ENCODE peak calls at places on chromosomes 1 and 21, in ten cellular contexts. One of them, this sample, is unnamed.

GRCh38 chr21:37915941-37916794 is at the start of gene KCNJ6:
- DNase-seq in cardiac fibroblast: peak
- DNase-seq in IMR-90: peak
- DNase-seq in choroid plexus epithelial cell: peak
- DNase-seq in hepatocyte: peak
- DNase-seq in sigmoid colon: no peak
- DNase-seq in fibroblast of pulmonary artery: peak
- DNase-seq in epithelial cell of esophagus: peak
- DNase-seq in GM12865: no peak
- DNase-seq in CD4-positive, alpha-beta T cell: no peak
- DNase-seq in this sample: no peak

GRCh38 chr1:23126801-23127200 is 41.9 kb downstream of the LUZP1 start:
- DNase-seq in choroid plexus epithelial cell: peak
- DNase-seq in GM12865: no peak
- DNase-seq in epithelial cell of esophagus: peak
- DNase-seq in cardiac fibroblast: peak
- DNase-seq in IMR-90: peak
- DNase-seq in sigmoid colon: no peak
- DNase-seq in hepatocyte: no peak
- DNase-seq in CD4-positive, alpha-beta T cell: no peak
- DNase-seq in fibroblast of pulmonary artery: peak
- DNase-seq in this sample: no peak

GRCh38 chr1:198678301-198678836 is 39.5 kb downstream of the PTPRC start:
- DNase-seq in IMR-90: no peak
- DNase-seq in choroid plexus epithelial cell: no peak
- DNase-seq in hepatocyte: no peak
- DNase-seq in cardiac fibroblast: no peak
- DNase-seq in sigmoid colon: no peak
- DNase-seq in GM12865: peak
- DNase-seq in epithelial cell of esophagus: no peak
- DNase-seq in CD4-positive, alpha-beta T cell: peak
- DNase-seq in fibroblast of pulmonary artery: no peak
- DNase-seq in this sample: no peak

GRCh38 chr1:55249646-55250398 is 34.7 kb upstream of the USP24 start:
- DNase-seq in choroid plexus epithelial cell: no peak
- DNase-seq in hepatocyte: no peak
- DNase-seq in epithelial cell of esophagus: no peak
- DNase-seq in sigmoid colon: no peak
- DNase-seq in fibroblast of pulmonary artery: no peak
- DNase-seq in GM12865: no peak
- DNase-seq in IMR-90: no peak
- DNase-seq in cardiac fibroblast: no peak
- DNase-seq in CD4-positive, alpha-beta T cell: no peak
- DNase-seq in this sample: no peak

GRCh38 chr21:36207577-36208320 is 51.1 kb downstream of the DOP1B start:
- DNase-seq in GM12865: peak
- DNase-seq in choroid plexus epithelial cell: peak
- DNase-seq in hepatocyte: no peak
- DNase-seq in IMR-90: peak
- DNase-seq in sigmoid colon: no peak
- DNase-seq in fibroblast of pulmonary artery: peak
- DNase-seq in epithelial cell of esophagus: peak
- DNase-seq in CD4-positive, alpha-beta T cell: no peak
- DNase-seq in cardiac fibroblast: peak
- DNase-seq in this sample: no peak

GRCh38 chr21:33198346-33199135 is 31.2 kb upstream of the IFNAR2 start:
- DNase-seq in CD4-positive, alpha-beta T cell: no peak
- DNase-seq in epithelial cell of esophagus: no peak
- DNase-seq in hepatocyte: no peak
- DNase-seq in GM12865: no peak
- DNase-seq in IMR-90: peak
- DNase-seq in sigmoid colon: peak
- DNase-seq in fibroblast of pulmonary artery: peak
- DNase-seq in cardiac fibroblast: peak
- DNase-seq in choroid plexus epithelial cell: no peak
- DNase-seq in this sample: no peak

GRCh38 chr1:86616871-86617270 is 70.0 kb downstream of the CLCA4 start:
- DNase-seq in choroid plexus epithelial cell: no peak
- DNase-seq in epithelial cell of esophagus: peak
- DNase-seq in hepatocyte: peak
- DNase-seq in sigmoid colon: no peak
- DNase-seq in cardiac fibroblast: no peak
- DNase-seq in IMR-90: no peak
- DNase-seq in CD4-positive, alpha-beta T cell: no peak
- DNase-seq in GM12865: peak
- DNase-seq in fibroblast of pulmonary artery: no peak
- DNase-seq in this sample: no peak

GRCh38 chr1:12078938-12079861 is 16.1 kb downstream of the TNFRSF8 start:
- DNase-seq in sigmoid colon: no peak
- DNase-seq in cardiac fibroblast: peak
- DNase-seq in fibroblast of pulmonary artery: peak
- DNase-seq in GM12865: peak
- DNase-seq in IMR-90: peak
- DNase-seq in hepatocyte: peak
- DNase-seq in choroid plexus epithelial cell: peak
- DNase-seq in CD4-positive, alpha-beta T cell: no peak
- DNase-seq in epithelial cell of esophagus: peak
- DNase-seq in this sample: no peak

GRCh38 chr1:225342695-225343094 is 85.1 kb downstream of the LBR start:
- DNase-seq in fibroblast of pulmonary artery: no peak
- DNase-seq in GM12865: no peak
- DNase-seq in cardiac fibroblast: no peak
- DNase-seq in CD4-positive, alpha-beta T cell: no peak
- DNase-seq in epithelial cell of esophagus: no peak
- DNase-seq in IMR-90: no peak
- DNase-seq in hepatocyte: no peak
- DNase-seq in choroid plexus epithelial cell: no peak
- DNase-seq in sigmoid colon: no peak
- DNase-seq in this sample: no peak

GRCh38 chr1:225348400-225348799 is 79.4 kb downstream of the LBR start:
- DNase-seq in CD4-positive, alpha-beta T cell: no peak
- DNase-seq in epithelial cell of esophagus: no peak
- DNase-seq in cardiac fibroblast: no peak
- DNase-seq in GM12865: no peak
- DNase-seq in choroid plexus epithelial cell: no peak
- DNase-seq in fibroblast of pulmonary artery: no peak
- DNase-seq in hepatocyte: no peak
- DNase-seq in IMR-90: no peak
- DNase-seq in sigmoid colon: no peak
- DNase-seq in this sample: no peak

GRCh38 chr1:225347123-225347683 is 80.6 kb downstream of the LBR start:
- DNase-seq in CD4-positive, alpha-beta T cell: no peak
- DNase-seq in fibroblast of pulmonary artery: peak
- DNase-seq in hepatocyte: no peak
- DNase-seq in GM12865: peak
- DNase-seq in epithelial cell of esophagus: no peak
- DNase-seq in cardiac fibroblast: no peak
- DNase-seq in choroid plexus epithelial cell: no peak
- DNase-seq in sigmoid colon: no peak
- DNase-seq in IMR-90: no peak
- DNase-seq in this sample: no peak

GRCh38 chr1:225341642-225342041 is 86.2 kb downstream of the LBR start:
- DNase-seq in cardiac fibroblast: no peak
- DNase-seq in CD4-positive, alpha-beta T cell: no peak
- DNase-seq in hepatocyte: no peak
- DNase-seq in sigmoid colon: no peak
- DNase-seq in choroid plexus epithelial cell: no peak
- DNase-seq in fibroblast of pulmonary artery: no peak
- DNase-seq in epithelial cell of esophagus: no peak
- DNase-seq in IMR-90: no peak
- DNase-seq in GM12865: no peak
- DNase-seq in this sample: no peak

GRCh38 chr1:225343618-225344017 is 84.2 kb downstream of the LBR start:
- DNase-seq in choroid plexus epithelial cell: peak
- DNase-seq in CD4-positive, alpha-beta T cell: no peak
- DNase-seq in fibroblast of pulmonary artery: peak
- DNase-seq in epithelial cell of esophagus: peak
- DNase-seq in hepatocyte: no peak
- DNase-seq in GM12865: peak
- DNase-seq in cardiac fibroblast: peak
- DNase-seq in sigmoid colon: no peak
- DNase-seq in IMR-90: peak
- DNase-seq in this sample: no peak
- TF ChIP-seq CTCF in choroid plexus epithelial cell: peak
- TF ChIP-seq CTCF in CD4-positive, alpha-beta T cell: peak
- TF ChIP-seq CTCF in fibroblast of pulmonary artery: peak
- TF ChIP-seq CTCF in epithelial cell of esophagus: peak
- TF ChIP-seq CTCF in hepatocyte: peak
- TF ChIP-seq CTCF in GM12865: peak
- TF ChIP-seq CTCF in cardiac fibroblast: peak
- TF ChIP-seq CTCF in sigmoid colon: no peak
- TF ChIP-seq CTCF in IMR-90: no peak
- TF ChIP-seq CTCF in this sample: no peak

GRCh38 chr1:115718011-115718754 is 50.3 kb downstream of the CASQ2 start:
- DNase-seq in CD4-positive, alpha-beta T cell: no peak
- DNase-seq in sigmoid colon: no peak
- DNase-seq in hepatocyte: no peak
- DNase-seq in GM12865: no peak
- DNase-seq in IMR-90: no peak
- DNase-seq in cardiac fibroblast: no peak
- DNase-seq in fibroblast of pulmonary artery: no peak
- DNase-seq in choroid plexus epithelial cell: no peak
- DNase-seq in epithelial cell of esophagus: no peak
- DNase-seq in this sample: no peak
- TF ChIP-seq CTCF in CD4-positive, alpha-beta T cell: no peak
- TF ChIP-seq CTCF in sigmoid colon: no peak
- TF ChIP-seq CTCF in hepatocyte: no peak
- TF ChIP-seq CTCF in GM12865: no peak
- TF ChIP-seq CTCF in IMR-90: no peak
- TF ChIP-seq CTCF in cardiac fibroblast: no peak
- TF ChIP-seq CTCF in fibroblast of pulmonary artery: no peak
- TF ChIP-seq CTCF in choroid plexus epithelial cell: no peak
- TF ChIP-seq CTCF in epithelial cell of esophagus: no peak
- TF ChIP-seq CTCF in this sample: no peak

GRCh38 chr1:205746757-205747412 is 3.1 kb downstream of the NUCKS1 start:
- DNase-seq in sigmoid colon: no peak
- DNase-seq in fibroblast of pulmonary artery: no peak
- DNase-seq in IMR-90: no peak
- DNase-seq in choroid plexus epithelial cell: peak
- DNase-seq in cardiac fibroblast: no peak
- DNase-seq in CD4-positive, alpha-beta T cell: no peak
- DNase-seq in hepatocyte: no peak
- DNase-seq in GM12865: no peak
- DNase-seq in epithelial cell of esophagus: peak
- DNase-seq in this sample: no peak

GRCh38 chr1:205748398-205749093 is 1.4 kb downstream of the NUCKS1 start:
- DNase-seq in IMR-90: peak
- DNase-seq in sigmoid colon: no peak
- DNase-seq in fibroblast of pulmonary artery: peak
- DNase-seq in epithelial cell of esophagus: peak
- DNase-seq in CD4-positive, alpha-beta T cell: no peak
- DNase-seq in choroid plexus epithelial cell: peak
- DNase-seq in cardiac fibroblast: peak
- DNase-seq in hepatocyte: peak
- DNase-seq in GM12865: peak
- DNase-seq in this sample: no peak

GRCh38 chr1:205749094-205749825 is 722 bp downstream of the NUCKS1 start:
- DNase-seq in CD4-positive, alpha-beta T cell: peak
- DNase-seq in cardiac fibroblast: peak
- DNase-seq in IMR-90: peak
- DNase-seq in fibroblast of pulmonary artery: peak
- DNase-seq in choroid plexus epithelial cell: peak
- DNase-seq in GM12865: peak
- DNase-seq in epithelial cell of esophagus: peak
- DNase-seq in sigmoid colon: peak
- DNase-seq in hepatocyte: peak
- DNase-seq in this sample: peak

GRCh38 chr1:205750683-205751651 is 985 bp upstream of the NUCKS1 start:
- DNase-seq in epithelial cell of esophagus: peak
- DNase-seq in GM12865: peak
- DNase-seq in IMR-90: no peak
- DNase-seq in sigmoid colon: no peak
- DNase-seq in choroid plexus epithelial cell: no peak
- DNase-seq in hepatocyte: peak
- DNase-seq in cardiac fibroblast: peak
- DNase-seq in fibroblast of pulmonary artery: no peak
- DNase-seq in CD4-positive, alpha-beta T cell: no peak
- DNase-seq in this sample: no peak

DNA sequence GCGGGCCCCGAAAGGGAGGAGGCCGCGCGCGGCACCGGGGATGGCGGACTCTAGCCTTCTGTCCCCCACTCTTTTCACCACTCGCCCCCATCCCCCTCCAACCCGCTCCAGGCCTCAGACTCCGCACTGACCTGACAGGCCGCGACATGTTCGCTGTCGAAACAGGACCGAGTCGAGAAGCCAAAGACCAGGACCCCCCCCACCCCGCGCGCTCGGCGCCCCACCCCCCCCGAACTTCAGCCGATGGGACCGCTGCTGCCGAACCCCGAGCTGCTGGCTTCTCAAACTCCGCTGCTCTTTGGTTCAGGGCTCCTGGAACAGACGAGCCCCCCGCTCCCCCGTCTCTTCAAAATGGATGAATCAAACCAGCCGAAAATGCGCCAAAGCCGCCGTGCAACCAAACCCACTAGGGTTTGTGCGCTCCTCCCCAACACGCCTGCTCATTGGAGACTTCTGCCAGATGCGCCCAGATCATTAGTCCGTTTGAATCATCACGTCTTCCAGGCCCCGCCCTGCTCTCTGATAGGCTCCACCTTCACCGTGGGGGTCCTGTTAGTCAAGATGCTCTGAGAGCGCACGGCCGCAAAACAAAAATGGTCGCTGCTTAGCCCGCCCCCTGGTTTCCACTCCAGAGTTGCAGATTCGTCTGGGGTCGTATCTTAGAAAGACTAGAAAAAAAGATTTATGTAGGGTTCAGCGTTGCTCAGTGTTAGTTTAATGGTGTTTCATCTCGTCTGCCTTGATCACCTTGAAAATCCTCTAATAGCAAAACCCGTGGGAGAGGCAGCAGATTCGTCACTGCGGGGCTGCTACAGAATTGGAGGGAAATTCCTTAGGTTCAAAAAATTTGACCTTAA is at the start of gene NUCKS1:
- DNase-seq in choroid plexus epithelial cell: peak
- DNase-seq in fibroblast of pulmonary artery: peak
- DNase-seq in GM12865: peak
- DNase-seq in CD4-positive, alpha-beta T cell: peak
- DNase-seq in epithelial cell of esophagus: peak
- DNase-seq in IMR-90: peak
- DNase-seq in hepatocyte: peak
- DNase-seq in cardiac fibroblast: peak
- DNase-seq in sigmoid colon: peak
- DNase-seq in this sample: peak
- TF ChIP-seq CTCF in choroid plexus epithelial cell: peak
- TF ChIP-seq CTCF in fibroblast of pulmonary artery: no peak
- TF ChIP-seq CTCF in GM12865: no peak
- TF ChIP-seq CTCF in CD4-positive, alpha-beta T cell: no peak
- TF ChIP-seq CTCF in epithelial cell of esophagus: peak
- TF ChIP-seq CTCF in IMR-90: no peak
- TF ChIP-seq CTCF in hepatocyte: no peak
- TF ChIP-seq CTCF in cardiac fibroblast: peak
- TF ChIP-seq CTCF in sigmoid colon: peak
- TF ChIP-seq CTCF in this sample: no peak

GRCh38 chr1:37465596-37466517 is 8.5 kb upstream of the ZC3H12A start:
- DNase-seq in epithelial cell of esophagus: peak
- DNase-seq in choroid plexus epithelial cell: peak
- DNase-seq in sigmoid colon: no peak
- DNase-seq in CD4-positive, alpha-beta T cell: no peak
- DNase-seq in hepatocyte: peak
- DNase-seq in IMR-90: peak
- DNase-seq in fibroblast of pulmonary artery: no peak
- DNase-seq in cardiac fibroblast: peak
- DNase-seq in GM12865: no peak
- DNase-seq in this sample: no peak

GRCh38 chr1:37471345-37472231 is 2.8 kb upstream of the ZC3H12A start:
- DNase-seq in IMR-90: peak
- DNase-seq in GM12865: no peak
- DNase-seq in epithelial cell of esophagus: peak
- DNase-seq in cardiac fibroblast: peak
- DNase-seq in sigmoid colon: peak
- DNase-seq in choroid plexus epithelial cell: peak
- DNase-seq in fibroblast of pulmonary artery: peak
- DNase-seq in hepatocyte: peak
- DNase-seq in CD4-positive, alpha-beta T cell: no peak
- DNase-seq in this sample: no peak

GRCh38 chr1:37472281-37472680 is 2.1 kb upstream of the ZC3H12A start:
- DNase-seq in choroid plexus epithelial cell: no peak
- DNase-seq in GM12865: no peak
- DNase-seq in cardiac fibroblast: no peak
- DNase-seq in CD4-positive, alpha-beta T cell: no peak
- DNase-seq in hepatocyte: no peak
- DNase-seq in sigmoid colon: no peak
- DNase-seq in epithelial cell of esophagus: no peak
- DNase-seq in IMR-90: no peak
- DNase-seq in fibroblast of pulmonary artery: no peak
- DNase-seq in this sample: no peak

GRCh38 chr1:37464443-37464842 is 9.9 kb upstream of the ZC3H12A start:
- DNase-seq in IMR-90: no peak
- DNase-seq in cardiac fibroblast: no peak
- DNase-seq in choroid plexus epithelial cell: no peak
- DNase-seq in sigmoid colon: no peak
- DNase-seq in fibroblast of pulmonary artery: no peak
- DNase-seq in GM12865: no peak
- DNase-seq in CD4-positive, alpha-beta T cell: no peak
- DNase-seq in epithelial cell of esophagus: no peak
- DNase-seq in hepatocyte: no peak
- DNase-seq in this sample: no peak

DNA sequence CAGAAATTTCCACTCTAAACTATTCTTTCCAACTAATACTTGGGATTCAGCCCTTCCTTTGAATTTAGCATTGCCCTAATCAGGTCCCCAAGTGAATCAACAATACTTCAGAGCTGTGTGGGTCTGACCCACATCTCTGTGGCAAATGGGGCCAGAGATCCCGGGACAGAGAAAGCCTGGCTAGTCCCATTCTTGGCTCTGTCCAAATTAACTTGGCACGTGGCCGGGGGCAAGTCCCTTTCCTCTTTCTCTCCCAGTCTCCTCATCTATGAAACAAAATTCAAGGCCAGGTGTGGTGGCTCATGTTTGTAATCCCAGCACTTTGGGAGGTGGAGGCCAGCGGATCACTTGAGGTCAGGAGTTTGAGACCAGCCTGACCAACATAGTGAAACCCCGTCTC is 6.3 kb upstream of the ZC3H12A start:
- DNase-seq in IMR-90: no peak
- DNase-seq in hepatocyte: no peak
- DNase-seq in GM12865: no peak
- DNase-seq in fibroblast of pulmonary artery: no peak
- DNase-seq in sigmoid colon: peak
- DNase-seq in cardiac fibroblast: no peak
- DNase-seq in choroid plexus epithelial cell: no peak
- DNase-seq in CD4-positive, alpha-beta T cell: no peak
- DNase-seq in epithelial cell of esophagus: no peak
- DNase-seq in this sample: no peak
- TF ChIP-seq CTCF in IMR-90: no peak
- TF ChIP-seq CTCF in hepatocyte: no peak
- TF ChIP-seq CTCF in GM12865: no peak
- TF ChIP-seq CTCF in fibroblast of pulmonary artery: no peak
- TF ChIP-seq CTCF in sigmoid colon: no peak
- TF ChIP-seq CTCF in cardiac fibroblast: no peak
- TF ChIP-seq CTCF in choroid plexus epithelial cell: no peak
- TF ChIP-seq CTCF in CD4-positive, alpha-beta T cell: no peak
- TF ChIP-seq CTCF in epithelial cell of esophagus: no peak
- TF ChIP-seq CTCF in this sample: no peak

This sample was measured in omental fat pad.